ENCODE peak calls at places on chromosomes 12 and 14, in eight cellular contexts. O is Peyer's patch; Q is A549; I is right lobe of liver; N is stomach; W is neural progenitor cell; S is AG04449; L is CD8-positive, alpha-beta T cell. A is an unnamed sample.

GRCh38 chr12:22544038-22544979 is at the start of gene C2CD5:
- DNase-seq in Q (peak; percentile 99), I (peak; percentile 98), L (peak; percentile 97), S (peak; percentile 78), W (peak; percentile 98), O (peak; percentile 96), N (peak; percentile 97), A (peak; percentile 91)

GRCh38 chr12:116528067-116528466 is 31.1 kb upstream of the MAP1LC3B2 start:
- DNase-seq in O (no peak), N (no peak), Q (peak; percentile 91), S (no peak), I (no peak), L (no peak), W (no peak), A (no peak)

GRCh38 chr12:77940011-77940423 is 109.3 kb downstream of the NAV3 start:
- DNase-seq in L (no peak), I (no peak), O (no peak), N (no peak), W (no peak), S (peak; percentile 63), Q (peak; percentile 84), A (peak; percentile 56)

GRCh38 chr14:80653951-80654350 is 287.6 kb downstream of the CEP128 start:
- DNase-seq in Q (no peak), S (no peak), W (no peak), I (no peak), O (no peak), L (no peak), N (no peak), A (no peak)

GRCh38 chr12:31772685-31773222 is 43.9 kb upstream of the AMN1 start:
- DNase-seq in Q (peak; percentile 34), W (no peak), O (no peak), L (no peak), S (no peak), N (no peak), I (no peak), A (no peak)

GRCh38 chr14:61502459-61503093 is 181.2 kb downstream of the PRKCH start:
- DNase-seq in I (no peak), O (no peak), L (no peak), Q (no peak), W (no peak), S (no peak), N (no peak), A (no peak)

GRCh38 chr12:17992002-17992656 is 97.9 kb downstream of the RERGL start:
- DNase-seq in W (peak; percentile 49), O (no peak), L (no peak), S (peak; percentile 12), Q (peak; percentile 60), N (no peak), I (no peak), A (peak; percentile 7)

GRCh38 chr14:74488788-74489397 is 4.2 kb downstream of the NPC2 start:
- DNase-seq in W (no peak), I (no peak), S (no peak), O (no peak), Q (no peak), N (no peak), L (no peak), A (no peak)

DNA sequence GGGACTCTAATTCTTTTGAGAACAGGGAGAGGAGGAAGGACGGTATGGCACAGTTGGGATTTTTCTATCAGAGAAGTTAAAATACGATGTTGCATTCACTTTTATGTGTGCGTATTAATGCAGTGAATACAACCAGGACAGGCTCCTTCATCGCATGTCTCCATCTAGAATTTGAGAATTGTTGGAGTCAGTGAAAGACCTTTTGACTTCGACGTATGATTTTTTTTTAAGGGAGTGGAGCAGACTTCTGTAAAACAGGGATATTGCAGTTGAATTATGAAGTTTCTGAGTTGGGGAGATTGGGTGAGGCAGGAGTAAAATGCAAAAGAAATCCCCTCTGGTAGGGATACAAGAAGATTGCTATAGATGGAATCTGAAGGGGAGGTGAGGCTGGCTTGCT is 9.6 kb upstream of the TBX3 start:
- DNase-seq in L (no peak), I (no peak), Q (no peak), N (no peak), W (no peak), O (no peak), S (no peak), A (no peak)
- H3K4me3 ChIP-seq in L (no peak overlapping the region), I (no peak overlapping the region), Q (no peak overlapping the region), N (no peak overlapping the region), W (no peak overlapping the region), O (no peak overlapping the region), S (no peak overlapping the region), A (no peak overlapping the region)

GRCh38 chr12:93126069-93126474 is 197.0 kb upstream of the EEA1 start:
- DNase-seq in I (no peak), L (no peak), N (no peak), Q (no peak), S (no peak), W (no peak), O (no peak), A (no peak)

GRCh38 chr12:93128332-93128707 is 199.2 kb upstream of the EEA1 start:
- DNase-seq in N (no peak), S (no peak), Q (no peak), W (no peak), L (no peak), I (no peak), O (no peak), A (no peak)

GRCh38 chr12:93125126-93125525 is 196.0 kb upstream of the EEA1 start:
- DNase-seq in L (no peak), W (no peak), O (no peak), N (no peak), S (no peak), I (no peak), Q (no peak), A (peak; percentile 72)

GRCh38 chr12:93127107-93127560 is 198.0 kb upstream of the EEA1 start:
- DNase-seq in L (no peak), N (no peak), W (no peak), Q (no peak), I (peak; percentile 61), S (no peak), O (no peak), A (no peak)

GRCh38 chr12:93127582-93128331 is 198.7 kb upstream of the EEA1 start:
- DNase-seq in S (no peak), Q (peak; percentile 15), L (no peak), O (no peak), I (peak; percentile 86), W (peak; percentile 9), N (peak; percentile 32), A (peak; percentile 98)
- H3K4me3 ChIP-seq in S (no peak overlapping the region), Q (no peak overlapping the region), L (no peak overlapping the region), O (no peak overlapping the region), I (no peak overlapping the region), W (no peak overlapping the region), N (no peak overlapping the region), A (no peak overlapping the region)

GRCh38 chr12:111558107-111558376 is 41.1 kb downstream of the ATXN2 start:
- DNase-seq in I (no peak), N (no peak), W (no peak), L (no peak), O (no peak), S (no peak), Q (no peak), A (no peak)

GRCh38 chr12:111557271-111558106 is 41.6 kb downstream of the ATXN2 start:
- DNase-seq in S (no peak), W (no peak), O (no peak), N (no peak), Q (no peak), L (no peak), I (no peak), A (no peak)
- H3K4me3 ChIP-seq in S (no peak overlapping the region), W (no peak overlapping the region), O (no peak overlapping the region), N (no peak overlapping the region), Q (no peak overlapping the region), L (no peak overlapping the region), I (no peak overlapping the region), A (no peak overlapping the region)

GRCh38 chr14:89011727-89012271 is 187.3 kb downstream of the TTC8 start:
- DNase-seq in L (no peak), S (no peak), I (no peak), Q (peak; percentile 38), O (no peak), N (no peak), W (no peak), A (no peak)
- H3K4me3 ChIP-seq in L (no peak overlapping the region), S (no peak overlapping the region), I (peak overlapping the region; percentile 35), Q (peak overlapping the region; percentile 31), O (no peak overlapping the region), N (peak overlapping the region; percentile 19), W (no peak overlapping the region), A (no peak overlapping the region)

DNA sequence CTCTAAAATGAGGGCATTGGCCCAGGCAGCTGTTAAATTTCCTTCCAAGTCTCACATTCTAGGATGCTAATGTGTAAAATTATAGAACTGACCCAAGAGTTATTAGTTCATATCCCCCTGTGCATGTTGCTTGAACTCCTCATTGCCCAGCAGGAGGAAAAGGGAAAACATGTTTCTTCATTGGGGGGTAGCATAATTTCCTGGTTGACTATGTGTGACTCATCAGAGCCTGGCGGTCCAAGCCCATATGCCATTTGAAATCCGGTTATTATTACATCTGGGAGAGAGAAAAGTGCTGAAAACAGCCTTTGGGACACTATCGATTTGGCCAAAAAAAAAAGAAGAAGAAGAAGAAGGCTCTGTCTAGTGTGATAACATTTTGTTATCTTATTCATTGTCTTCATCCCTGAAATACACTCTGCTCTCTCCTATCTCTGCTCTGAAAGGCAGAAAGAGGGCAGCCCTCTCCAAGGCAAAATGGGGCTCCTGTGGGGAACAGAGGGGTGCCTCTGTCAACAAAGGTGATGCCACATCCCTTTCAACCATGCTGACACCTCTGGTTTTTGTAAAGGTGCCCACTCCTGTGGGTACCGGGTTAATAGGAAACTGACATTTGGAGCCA is 114.2 kb downstream of the DAD1 start:
- DNase-seq in N (no peak), I (no peak), W (no peak), L (no peak), S (no peak), Q (no peak), O (no peak), A (no peak)
- H3K4me3 ChIP-seq in N (no peak overlapping the region), I (no peak overlapping the region), W (no peak overlapping the region), L (no peak overlapping the region), S (no peak overlapping the region), Q (no peak overlapping the region), O (no peak overlapping the region), A (no peak overlapping the region)

GRCh38 chr14:30873308-30874119 is 845 bp upstream of the COCH start:
- DNase-seq in I (no peak), Q (no peak), N (no peak), O (no peak), W (no peak), L (no peak), S (no peak), A (no peak)
- H3K4me3 ChIP-seq in I (peak overlapping the region; percentile 48), Q (peak overlapping the region; percentile 86), N (peak overlapping the region; percentile 59), O (no peak overlapping the region), W (peak overlapping the region; percentile 65), L (peak overlapping the region; percentile 60), S (peak overlapping the region; percentile 12), A (peak overlapping the region; percentile 54)

DNA sequence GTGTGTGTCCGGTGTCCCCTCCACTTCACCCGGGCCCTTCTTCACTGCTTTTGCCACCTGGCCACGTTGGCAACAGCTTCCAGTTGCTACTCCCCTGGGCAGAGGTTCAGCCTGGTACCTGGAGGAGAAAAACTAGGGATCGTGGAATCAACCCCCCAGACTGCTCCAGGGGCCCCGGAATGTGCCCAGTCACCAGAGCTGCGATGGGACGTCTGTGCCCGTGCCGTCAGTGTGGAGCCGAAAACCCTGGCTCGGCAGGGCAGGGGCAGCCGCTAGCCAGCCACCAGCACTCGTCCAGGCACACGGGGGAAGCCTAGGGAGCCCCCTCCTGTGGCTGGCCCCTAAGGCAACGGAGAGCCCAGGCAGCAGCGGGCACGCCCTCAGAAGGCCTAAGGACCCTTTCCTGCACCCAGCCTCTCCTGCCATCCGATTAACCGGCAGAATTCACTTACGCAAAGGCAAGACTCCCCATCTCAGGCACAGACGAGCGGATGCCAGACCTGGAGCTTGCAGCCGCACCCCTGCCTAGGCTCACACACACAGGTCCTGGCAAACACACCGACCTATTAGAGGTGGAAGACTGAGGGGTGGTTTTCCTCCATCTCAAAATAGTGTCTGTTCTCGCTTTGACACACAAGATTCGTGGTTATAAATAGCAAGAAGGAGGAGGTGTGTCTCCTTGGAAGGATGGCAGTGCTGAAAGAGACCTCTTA is 62.6 kb downstream of the FBXL14 start:
- DNase-seq in O (no peak), I (no peak), Q (no peak), L (no peak), N (no peak), S (no peak), W (no peak), A (no peak)
- H3K4me3 ChIP-seq in O (peak overlapping the region; percentile 33), I (no peak overlapping the region), Q (peak overlapping the region; percentile 68), L (no peak overlapping the region), N (peak overlapping the region; percentile 64), S (peak overlapping the region; percentile 67), W (peak overlapping the region; percentile 91), A (peak overlapping the region; percentile 72)